ENCODE peak calls at places on chromosomes 3 and 15, in five cellular contexts. X is neuronal stem cell, E is trophoblast cell, B is H1, I is mesenchymal stem cell. N is an unnamed sample.

GRCh38 chr15:61275901-61276300 is 46.8 kb upstream of the RORA start:
- DNase-seq in B (no peak), E (no peak), X (no peak), I (no peak), N (no peak)

GRCh38 chr15:38975282-38975990 is 410.8 kb upstream of the RASGRP1 start:
- DNase-seq in I (no peak), E (no peak), B (no peak), X (no peak), N (no peak)

GRCh38 chr15:31402511-31403056 is 75.9 kb downstream of the KLF13 start:
- DNase-seq in E (no peak), I (no peak), B (no peak), X (no peak), N (no peak)

GRCh38 chr3:55555866-55556621 is 68.9 kb upstream of the WNT5A start:
- DNase-seq in E (no peak), I (no peak), X (no peak), B (no peak), N (no peak)

GRCh38 chr15:69039516-69040225 is 25.2 kb downstream of the NOX5 start:
- DNase-seq in B (no peak), E (no peak), X (no peak), I (no peak), N (no peak)

GRCh38 chr3:186815490-186815889 is 9.2 kb upstream of the RFC4 start:
- DNase-seq in E (peak; percentile 31), B (no peak), I (peak; percentile 44), X (no peak), N (no peak)

GRCh38 chr3:45387636-45388348 is 584 bp upstream of the LARS2 start:
- DNase-seq in E (peak; percentile 72), I (no peak), B (no peak), X (no peak), N (no peak)

GRCh38 chr3:188049890-188050530 is 103.9 kb upstream of the LPP start:
- DNase-seq in B (no peak), X (no peak), I (no peak), E (no peak), N (no peak)

GRCh38 chr15:67902579-67902979 is 62.7 kb upstream of the RNU6-1 start:
- DNase-seq in B (no peak), E (no peak), I (no peak), X (no peak), N (no peak)

GRCh38 chr3:119301001-119301400 is 6.8 kb downstream of the ARHGAP31 start:
- DNase-seq in X (no peak), I (no peak), E (no peak), B (no peak), N (no peak)

GRCh38 chr15:79308874-79309273 is 2.0 kb upstream of the TMED3 start:
- DNase-seq in X (no peak), E (no peak), B (no peak), I (no peak), N (no peak)

GRCh38 chr3:61250784-61251173 is 473 bp downstream of the FHIT start:
- DNase-seq in E (peak; percentile 77), B (no peak), I (no peak), X (no peak), N (no peak)

GRCh38 chr15:39426552-39427532 is 154.0 kb upstream of the THBS1 start:
- DNase-seq in X (no peak), E (peak; percentile 65), I (peak; percentile 52), B (no peak), N (no peak)

GRCh38 chr3:72604287-72604686 is 244.0 kb downstream of the SHQ1 start:
- DNase-seq in X (no peak), I (no peak), E (no peak), B (no peak), N (no peak)

GRCh38 chr3:160695906-160696305 is 18.9 kb downstream of the ARL14 start:
- DNase-seq in X (no peak), E (peak; percentile 97), B (no peak), I (peak; percentile 5), N (no peak)

GRCh38 chr3:157999246-157999645 is 107.0 kb downstream of the SHOX2 start:
- DNase-seq in B (no peak), I (no peak), E (no peak), X (no peak), N (no peak)

GRCh38 chr3:10483364-10483675 is 22.1 kb downstream of the ATP2B2 start:
- DNase-seq in E (no peak), X (no peak), I (no peak), B (no peak), N (no peak)

GRCh38 chr15:63059075-63059474 is 16.5 kb downstream of the TPM1 start:
- DNase-seq in B (no peak), X (no peak), E (no peak), I (no peak), N (no peak)

GRCh38 chr15:48974865-48975264 is 11.1 kb upstream of the SHC4 start:
- DNase-seq in E (no peak), B (no peak), X (no peak), I (peak; percentile 25), N (peak; percentile 53)

GRCh38 chr3:110806924-110807323 is 264.7 kb upstream of the NECTIN3 start:
- DNase-seq in E (no peak), B (no peak), I (peak; percentile 55), X (no peak), N (no peak)

GRCh38 chr3:99669879-99670555 is 31.6 kb downstream of the COL8A1 start:
- DNase-seq in E (no peak), I (peak; percentile 52), X (no peak), B (no peak), N (no peak)

GRCh38 chr3:125125822-125126245 is 70.0 kb upstream of the HEG1 start:
- DNase-seq in B (no peak), E (peak; percentile 100), I (peak; percentile 99), X (no peak), N (no peak)

GRCh38 chr3:37984051-37984450 is 6.5 kb upstream of the VILL start:
- DNase-seq in E (no peak), B (no peak), X (no peak), I (no peak), N (no peak)

GRCh38 chr15:67201136-67201535 is 53.3 kb downstream of the AAGAB start:
- DNase-seq in B (no peak), I (peak; percentile 69), X (peak; percentile 47), E (peak; percentile 68), N (no peak)

GRCh38 chr15:88040516-88040915 is 216.0 kb downstream of the NTRK3 start:
- DNase-seq in E (no peak), I (no peak), X (no peak), B (no peak), N (no peak)
- H3K27ac ChIP-seq in E (no peak overlapping the region), I (no peak overlapping the region), X (no peak overlapping the region), B (no peak overlapping the region), N (no peak overlapping the region)

GRCh38 chr3:64133272-64133671 is 92.0 kb downstream of the PRICKLE2 start:
- DNase-seq in B (no peak), E (no peak), X (no peak), I (no peak), N (no peak)
- H2BK12ac ChIP-seq in B (no peak overlapping the region), E (peak overlapping the region; percentile 84), X (no peak overlapping the region), I (no peak overlapping the region), N (no peak overlapping the region)

DNA sequence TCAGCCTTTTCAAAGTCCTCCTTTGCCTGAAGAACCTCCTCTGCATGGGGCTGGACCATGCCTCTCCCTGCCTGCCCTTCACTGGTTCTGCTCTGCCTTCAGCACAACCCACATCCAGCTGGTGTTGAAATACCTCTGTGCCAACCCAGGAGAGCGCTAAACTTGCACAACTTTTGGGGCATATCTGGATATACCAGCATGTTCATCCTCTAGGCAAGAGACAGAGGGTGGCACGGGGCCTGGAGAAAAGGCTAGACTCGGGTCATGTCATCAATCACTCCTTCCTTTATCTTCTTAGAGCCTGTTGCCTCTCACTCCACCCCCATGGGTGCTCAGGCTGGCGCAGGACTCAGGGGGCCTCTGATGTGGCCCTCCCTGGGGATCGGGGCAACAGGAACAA is 4.8 kb downstream of the SEMA4B start:
- DNase-seq in E (no peak), B (no peak), I (no peak), X (no peak), N (no peak)
- H3K4me1 ChIP-seq in E (peaks cover 8% of the 10 kb centered on the region), B (peaks cover 13% of the 10 kb centered on the region), I (peaks cover 29% of the 10 kb centered on the region), X (peaks cover 6% of the 10 kb centered on the region), N (peaks cover 6% of the 10 kb centered on the region)

GRCh38 chr3:44000586-44000985 is 241.1 kb upstream of the TOPAZ1 start:
- DNase-seq in I (no peak), B (no peak), X (no peak), E (peak; percentile 9), N (no peak)

GRCh38 chr3:43999920-44000319 is 241.8 kb upstream of the TOPAZ1 start:
- DNase-seq in E (no peak), B (no peak), X (no peak), I (no peak), N (no peak)

GRCh38 chr3:43998374-43998840 is 243.3 kb upstream of the TOPAZ1 start:
- DNase-seq in I (peak; percentile 10), E (no peak), B (no peak), X (no peak), N (peak; percentile 56)

GRCh38 chr3:43997788-43998373 is 243.8 kb upstream of the TOPAZ1 start:
- DNase-seq in E (peak; percentile 9), I (no peak), B (no peak), X (no peak), N (no peak)

DNA sequence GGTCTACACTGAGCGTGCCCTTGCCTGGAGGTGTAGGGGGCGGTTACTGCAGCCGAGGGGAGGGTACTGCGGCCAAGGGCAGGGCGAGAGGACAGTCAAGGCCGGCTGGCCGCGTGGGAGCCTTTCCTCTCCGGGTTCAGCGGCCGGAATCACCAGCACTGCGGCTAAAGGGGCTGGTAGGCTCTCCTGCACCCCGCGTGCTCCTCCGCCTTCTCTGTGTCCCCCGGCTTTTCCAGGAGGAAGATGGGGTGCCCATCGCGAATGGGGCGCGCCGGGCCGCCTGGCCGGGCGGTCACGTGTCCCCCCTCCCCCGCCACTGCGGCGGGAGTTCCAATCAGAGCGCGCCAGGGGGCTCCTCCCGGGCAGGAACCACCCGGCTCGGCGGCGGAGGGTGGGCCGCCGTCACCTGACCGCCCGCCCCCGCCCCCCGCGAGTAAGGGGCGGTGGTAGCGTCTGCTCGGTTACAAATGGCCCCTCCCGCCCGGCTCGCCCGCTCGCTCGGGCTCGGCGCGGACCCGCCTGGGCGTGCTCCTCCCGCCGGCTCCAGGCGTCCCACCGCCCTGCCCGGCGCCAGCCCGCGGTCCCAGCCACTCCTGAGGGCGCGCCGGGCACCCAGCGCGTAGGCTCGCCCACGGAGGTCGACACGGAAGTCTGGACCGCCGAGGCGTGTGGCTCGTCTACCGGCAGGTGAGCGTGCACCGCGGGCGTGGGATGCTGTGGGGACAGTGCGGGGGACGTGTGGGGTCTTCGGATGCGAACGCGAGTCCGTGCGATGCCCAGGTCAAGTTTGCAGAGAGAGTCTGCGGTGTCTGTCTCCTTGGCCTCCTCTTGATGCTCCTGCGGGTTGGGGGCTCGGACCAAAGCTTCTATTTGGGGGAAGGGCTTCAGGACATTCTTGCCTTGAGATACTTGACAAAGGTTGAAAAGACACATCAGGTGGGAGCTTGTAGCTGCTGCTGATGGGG is 242.6 kb upstream of the TOPAZ1 start:
- DNase-seq in X (peak; percentile 56), E (peak; percentile 12), I (peak; percentile 4), B (no peak), N (peak; percentile 82)
- H3K27ac ChIP-seq in X (no peak overlapping the region), E (no peak overlapping the region), I (peak overlapping the region; percentile 46), B (no peak overlapping the region), N (no peak overlapping the region)

DNA sequence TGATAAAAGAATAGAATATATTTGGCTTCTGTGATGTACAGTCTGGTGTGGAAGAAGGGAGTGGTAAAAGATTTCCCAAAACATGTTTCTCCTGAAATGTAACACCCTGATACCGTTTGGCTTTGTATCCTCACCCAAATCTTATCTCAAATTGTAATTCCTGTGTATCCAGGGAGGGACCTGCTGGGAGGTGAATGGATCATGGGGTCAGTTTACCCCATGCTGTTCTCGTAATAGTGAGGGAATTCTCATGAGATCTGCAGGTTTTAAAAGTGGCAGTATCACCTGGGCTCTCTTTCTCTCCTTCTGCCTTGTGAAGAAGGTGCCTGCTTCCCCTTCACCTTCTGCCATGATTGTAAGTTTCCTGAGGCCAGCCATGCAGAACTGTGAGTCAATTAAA is 1070.8 kb downstream of the IGSF11 start:
- DNase-seq in E (no peak), I (no peak), B (no peak), X (no peak), N (no peak)
- H2BK12ac ChIP-seq in E (no peak overlapping the region), I (no peak overlapping the region), B (no peak overlapping the region), X (no peak overlapping the region), N (no peak overlapping the region)

N was measured in H9.